ENCODE peak calls at places on chromosomes 6 and 20, in six cellular contexts. One of them, this sample, is unnamed.

GRCh38 chr6:138944412-138944811 is 43.6 kb downstream of the REPS1 start:
- DNase-seq in T-helper 9 cell: peak; percentile 5
- DNase-seq in HCT116: no peak
- DNase-seq in endothelial cell: no peak
- DNase-seq in GM23338: no peak
- DNase-seq in right cardiac atrium: no peak
- DNase-seq in this sample: peak; percentile 10

GRCh38 chr6:128713461-128713860 is 169.5 kb upstream of the LAMA2 start:
- DNase-seq in T-helper 9 cell: no peak
- DNase-seq in HCT116: no peak
- DNase-seq in endothelial cell: no peak
- DNase-seq in GM23338: no peak
- DNase-seq in right cardiac atrium: no peak
- DNase-seq in this sample: no peak

GRCh38 chr6:7073810-7074525 is 33.8 kb upstream of the RREB1 start:
- DNase-seq in T-helper 9 cell: peak; percentile 25
- DNase-seq in HCT116: no peak
- DNase-seq in endothelial cell: no peak
- DNase-seq in GM23338: no peak
- DNase-seq in right cardiac atrium: peak; percentile 69
- DNase-seq in this sample: no peak

GRCh38 chr20:54172532-54172855 is 1.3 kb downstream of the CYP24A1 start:
- DNase-seq in T-helper 9 cell: no peak
- DNase-seq in HCT116: no peak
- DNase-seq in endothelial cell: no peak
- DNase-seq in GM23338: no peak
- DNase-seq in right cardiac atrium: no peak
- DNase-seq in this sample: no peak

GRCh38 chr6:1993049-1993448 is 252.4 kb downstream of the GMDS start:
- DNase-seq in T-helper 9 cell: no peak
- DNase-seq in HCT116: no peak
- DNase-seq in endothelial cell: no peak
- DNase-seq in GM23338: no peak
- DNase-seq in right cardiac atrium: no peak
- DNase-seq in this sample: no peak

GRCh38 chr20:51800132-51800721 is 2.1 kb downstream of the SALL4 start:
- DNase-seq in T-helper 9 cell: peak; percentile 24
- DNase-seq in HCT116: peak; percentile 35
- DNase-seq in endothelial cell: peak; percentile 96
- DNase-seq in GM23338: peak; percentile 94
- DNase-seq in right cardiac atrium: peak; percentile 80
- DNase-seq in this sample: peak; percentile 62

GRCh38 chr6:136706431-136706830 is 85.8 kb downstream of the MAP3K5 start:
- DNase-seq in T-helper 9 cell: no peak
- DNase-seq in HCT116: no peak
- DNase-seq in endothelial cell: no peak
- DNase-seq in GM23338: no peak
- DNase-seq in right cardiac atrium: no peak
- DNase-seq in this sample: no peak

GRCh38 chr6:157223021-157223430 is 100.3 kb downstream of the TMEM242 start:
- DNase-seq in T-helper 9 cell: no peak
- DNase-seq in HCT116: no peak
- DNase-seq in endothelial cell: no peak
- DNase-seq in GM23338: no peak
- DNase-seq in right cardiac atrium: no peak
- DNase-seq in this sample: no peak

GRCh38 chr6:121216928-121217327 is 117.4 kb downstream of the TBC1D32 start:
- DNase-seq in T-helper 9 cell: no peak
- DNase-seq in HCT116: no peak
- DNase-seq in endothelial cell: no peak
- DNase-seq in GM23338: no peak
- DNase-seq in right cardiac atrium: no peak
- DNase-seq in this sample: no peak

GRCh38 chr6:77415706-77416105 is 47.6 kb downstream of the HTR1B start:
- DNase-seq in T-helper 9 cell: no peak
- DNase-seq in HCT116: no peak
- DNase-seq in endothelial cell: no peak
- DNase-seq in GM23338: no peak
- DNase-seq in right cardiac atrium: no peak
- DNase-seq in this sample: no peak

GRCh38 chr6:136250686-136251008 is 536 bp upstream of the MTFR2 start:
- DNase-seq in T-helper 9 cell: no peak
- DNase-seq in HCT116: no peak
- DNase-seq in endothelial cell: no peak
- DNase-seq in GM23338: no peak
- DNase-seq in right cardiac atrium: no peak
- DNase-seq in this sample: no peak

GRCh38 chr20:48207505-48207904 is 422.2 kb upstream of the SULF2 start:
- DNase-seq in T-helper 9 cell: no peak
- DNase-seq in HCT116: no peak
- DNase-seq in endothelial cell: no peak
- DNase-seq in GM23338: no peak
- DNase-seq in right cardiac atrium: no peak
- DNase-seq in this sample: no peak

GRCh38 chr20:53210931-53211330 is 238.8 kb downstream of the TSHZ2 start:
- DNase-seq in T-helper 9 cell: no peak
- DNase-seq in HCT116: no peak
- DNase-seq in endothelial cell: no peak
- DNase-seq in GM23338: no peak
- DNase-seq in right cardiac atrium: no peak
- DNase-seq in this sample: no peak